ENCODE peak calls at places on chromosomes 3 and 15, in five cellular contexts. Y is H9, A is H1, L is mesenchymal stem cell, V is trophoblast cell. M is an unnamed sample.

GRCh38 chr3:47310391-47310790 is 27.6 kb downstream of the KLHL18 start:
- DNase-seq in Y (no peak), A (no peak), V (no peak), L (no peak), M (no peak)

GRCh38 chr15:43185161-43186002 is at the start of gene CCNDBP1:
- DNase-seq in Y (peak; percentile 99), A (peak; percentile 87), L (peak; percentile 81), V (peak; percentile 94), M (peak; percentile 86)

GRCh38 chr3:31908391-31909097 is 72.5 kb downstream of the OSBPL10 start:
- DNase-seq in V (no peak), A (no peak), L (no peak), Y (no peak), M (no peak)

GRCh38 chr3:42709621-42710020 is 7.0 kb upstream of the HHATL start:
- DNase-seq in V (no peak), A (no peak), L (no peak), Y (no peak), M (no peak)

GRCh38 chr15:90241343-90242192 is 7.6 kb downstream of the GDPGP1 start:
- DNase-seq in V (peak; percentile 81), Y (no peak), L (no peak), A (no peak), M (no peak)

GRCh38 chr15:58498821-58499580 is 67.2 kb downstream of the LIPC start:
- DNase-seq in A (no peak), L (peak; percentile 99), Y (no peak), V (peak; percentile 46), M (no peak)

GRCh38 chr15:34582461-34583357 is 742 bp downstream of the GOLGA8B start:
- DNase-seq in V (peak; percentile 18), Y (peak; percentile 43), A (no peak), L (peak; percentile 27), M (peak; percentile 23)

GRCh38 chr3:131026321-131027151 is at the start of the genes ASTE1 and NEK11:
- DNase-seq in V (peak; percentile 94), Y (peak; percentile 78), A (peak; percentile 44), L (peak; percentile 91), M (peak; percentile 48)

GRCh38 chr3:126886217-126886616 is 96.7 kb upstream of the PLXNA1 start:
- DNase-seq in Y (no peak), L (peak; percentile 46), A (no peak), V (no peak), M (no peak)

GRCh38 chr3:171192176-171192854 is 165.8 kb upstream of the SLC2A2 start:
- DNase-seq in V (peak; percentile 43), L (peak; percentile 85), Y (no peak), A (no peak), M (no peak)

GRCh38 chr3:52504977-52505376 is 9.8 kb downstream of the STAB1 start:
- DNase-seq in A (no peak), Y (no peak), L (no peak), V (no peak), M (no peak)

GRCh38 chr3:151306168-151306810 is 10.3 kb downstream of the GPR87 start:
- DNase-seq in V (no peak), Y (no peak), A (no peak), L (no peak), M (no peak)

GRCh38 chr3:197031315-197032285 is 2.0 kb upstream of the MELTF start:
- DNase-seq in V (peak; percentile 95), L (peak; percentile 99), A (no peak), Y (no peak), M (no peak)

GRCh38 chr15:73884159-73884558 is 10.8 kb downstream of the TBC1D21 start:
- DNase-seq in Y (peak; percentile 5), L (no peak), A (no peak), V (no peak), M (no peak)

GRCh38 chr3:185353823-185354614 is 8.9 kb upstream of the MAP3K13 start:
- DNase-seq in Y (peak; percentile 96), A (peak; percentile 91), L (peak; percentile 60), V (peak; percentile 96), M (peak; percentile 80)

GRCh38 chr3:49627634-49628033 is 46.5 kb upstream of the APEH start:
- DNase-seq in V (no peak), A (no peak), Y (no peak), L (no peak), M (no peak)

GRCh38 chr3:49623071-49623470 is 51.1 kb upstream of the APEH start:
- DNase-seq in Y (no peak), L (no peak), A (no peak), V (no peak), M (no peak)

GRCh38 chr3:49625971-49626640 is 48.0 kb upstream of the APEH start:
- DNase-seq in Y (no peak), A (no peak), V (no peak), L (no peak), M (no peak)

GRCh38 chr3:49626796-49627195 is 47.4 kb upstream of the APEH start:
- DNase-seq in V (no peak), L (no peak), Y (no peak), A (no peak), M (no peak)

DNA sequence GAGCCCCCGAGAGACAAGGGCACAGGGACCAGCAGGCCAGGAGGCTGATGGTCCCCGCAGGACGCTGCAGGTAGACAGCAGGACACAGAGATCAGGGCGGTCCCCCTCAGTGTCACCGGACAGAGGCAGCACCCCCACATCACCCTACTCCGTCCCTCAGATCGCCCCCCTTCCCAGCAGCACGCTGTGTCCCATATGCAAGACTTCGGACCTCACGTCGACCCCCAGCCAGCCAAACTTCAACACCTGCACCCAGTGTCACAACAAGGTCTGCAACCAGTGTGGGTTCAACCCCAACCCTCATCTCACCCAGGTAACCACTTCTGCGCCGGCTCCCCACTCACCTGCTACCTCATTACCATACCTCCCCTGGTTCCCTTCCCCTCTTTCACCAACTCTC is 49.1 kb upstream of the APEH start:
- DNase-seq in V (no peak), A (no peak), Y (no peak), L (no peak), M (no peak)
- H2BK12ac ChIP-seq in V (no peak overlapping the region), A (no peak overlapping the region), Y (no peak overlapping the region), L (no peak overlapping the region), M (no peak overlapping the region)

GRCh38 chr15:100335335-100335999 is 6.3 kb downstream of the ADAMTS17 start:
- DNase-seq in A (no peak), L (no peak), Y (no peak), V (no peak), M (no peak)
- H2BK5ac ChIP-seq in A (no peak overlapping the region), L (no peak overlapping the region), Y (no peak overlapping the region), V (no peak overlapping the region), M (no peak overlapping the region)

GRCh38 chr3:129417354-129417753 is 11.1 kb downstream of the EFCAB12 start:
- DNase-seq in V (no peak), A (no peak), L (peak; percentile 94), Y (no peak), M (no peak)

GRCh38 chr3:129419476-129419875 is 9.0 kb downstream of the EFCAB12 start:
- DNase-seq in V (no peak), L (no peak), Y (no peak), A (no peak), M (no peak)

GRCh38 chr3:129415830-129416229 is 12.6 kb downstream of the EFCAB12 start:
- DNase-seq in A (no peak), L (no peak), V (no peak), Y (no peak), M (no peak)

GRCh38 chr3:129416408-129416807 is 12.0 kb downstream of the EFCAB12 start:
- DNase-seq in A (no peak), V (no peak), Y (no peak), L (no peak), M (no peak)

GRCh38 chr3:129418041-129418973 is 10.1 kb downstream of the EFCAB12 start:
- DNase-seq in Y (no peak), A (no peak), L (no peak), V (no peak), M (no peak)
- H3K27ac ChIP-seq in Y (no peak overlapping the region), A (no peak overlapping the region), L (no peak overlapping the region), V (no peak overlapping the region), M (no peak overlapping the region)

DNA sequence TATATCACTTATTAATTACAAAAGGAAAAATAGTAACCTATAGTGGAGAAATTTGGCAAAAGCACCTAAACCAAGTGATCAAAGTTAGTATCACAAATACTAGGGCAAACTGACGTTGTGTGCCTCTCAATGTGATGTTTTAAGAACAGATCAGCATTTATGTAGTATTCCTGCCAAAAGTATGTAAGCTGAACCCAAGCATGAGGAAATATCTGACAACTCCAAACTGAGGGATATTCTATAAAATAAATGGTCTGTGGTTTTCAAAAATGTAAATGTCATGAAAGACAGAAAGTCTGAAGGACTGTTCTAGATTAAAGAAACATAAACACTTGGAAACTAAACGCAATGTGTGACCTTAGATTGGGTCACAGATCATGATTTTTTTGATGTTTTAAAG is 34.3 kb upstream of the PIK3CA start:
- DNase-seq in A (no peak), L (peak; percentile 40), Y (no peak), V (no peak), M (no peak)
- H2BK12ac ChIP-seq in A (no peak overlapping the region), L (no peak overlapping the region), Y (no peak overlapping the region), V (no peak overlapping the region), M (no peak overlapping the region)

GRCh38 chr3:64353256-64353655 is 128.0 kb upstream of the PRICKLE2 start:
- DNase-seq in L (peak; percentile 76), V (no peak), Y (no peak), A (no peak), M (no peak)
- H2BK5ac ChIP-seq in L (no peak overlapping the region), V (peak overlapping the region; percentile 66), Y (no peak overlapping the region), A (no peak overlapping the region), M (no peak overlapping the region)

GRCh38 chr15:27449940-27450339 is 479.0 kb downstream of the GABRG3 start:
- DNase-seq in L (no peak), A (no peak), V (no peak), Y (no peak), M (no peak)

GRCh38 chr15:27456807-27457206 is 485.8 kb downstream of the GABRG3 start:
- DNase-seq in L (no peak), A (no peak), V (no peak), Y (no peak), M (no peak)

GRCh38 chr15:27457766-27458165 is 486.8 kb downstream of the GABRG3 start:
- DNase-seq in L (no peak), V (no peak), A (no peak), Y (no peak), M (no peak)

GRCh38 chr15:27458370-27459084 is 487.5 kb downstream of the GABRG3 start:
- DNase-seq in A (no peak), L (no peak), Y (no peak), V (no peak), M (no peak)

GRCh38 chr15:27454281-27455060 is 483.5 kb downstream of the GABRG3 start:
- DNase-seq in V (no peak), L (no peak), Y (no peak), A (no peak), M (no peak)
- H3K27ac ChIP-seq in V (no peak overlapping the region), L (no peak overlapping the region), Y (no peak overlapping the region), A (no peak overlapping the region), M (no peak overlapping the region)

GRCh38 chr3:79178471-79178870 is 589.3 kb downstream of the ROBO1 start:
- DNase-seq in V (no peak), Y (no peak), L (no peak), A (no peak), M (no peak)
- H2BK12ac ChIP-seq in V (no peak overlapping the region), Y (no peak overlapping the region), L (no peak overlapping the region), A (no peak overlapping the region), M (no peak overlapping the region)